ENCODE peak calls at places on chromosomes 6 and 20, in four cellular contexts. K is stomach, A is esophagus muscularis mucosa, T is HepG2. D is an unnamed sample.

GRCh38 chr6:41559655-41560439 is 13.7 kb downstream of the FOXP4 start:
- DNase-seq in K (no peak), A (no peak), T (no peak), D (no peak)

GRCh38 chr6:130178692-130179091 is 44.1 kb downstream of the SAMD3 start:
- DNase-seq in K (no peak), A (no peak), T (peak), D (no peak)

GRCh38 chr20:60240986-60241385 is 282.8 kb downstream of the CDH26 start:
- DNase-seq in K (no peak), A (no peak), T (no peak), D (no peak)

GRCh38 chr6:159152014-159152413 is 17.2 kb upstream of the FNDC1 start:
- DNase-seq in K (no peak), A (no peak), T (no peak), D (no peak)

GRCh38 chr6:6543181-6543879 is 45.2 kb upstream of the LY86 start:
- DNase-seq in K (no peak), A (no peak), T (no peak), D (no peak)

GRCh38 chr20:17759449-17759848 is 59.7 kb downstream of the BANF2 start:
- DNase-seq in K (no peak), A (no peak), T (no peak), D (no peak)

GRCh38 chr6:44257007-44257752 is at the start of gene SLC35B2:
- DNase-seq in K (peak), A (no peak), T (peak), D (peak)

GRCh38 chr20:60073086-60073485 is 114.9 kb downstream of the CDH26 start:
- DNase-seq in K (no peak), A (no peak), T (no peak), D (no peak)

GRCh38 chr20:35181731-35182130 is 9.9 kb downstream of the PROCR start:
- DNase-seq in K (no peak), A (no peak), T (no peak), D (no peak)

GRCh38 chr20:37343212-37343993 is 2.5 kb upstream of the SRC start:
- DNase-seq in K (peak), A (no peak), T (peak), D (no peak)

GRCh38 chr20:37345339-37346231 is at the start of gene SRC:
- DNase-seq in K (peak), A (peak), T (peak), D (peak)

GRCh38 chr20:37346232-37346525 is 239 bp downstream of the SRC start:
- DNase-seq in K (no peak), A (no peak), T (no peak), D (no peak)

GRCh38 chr20:37343994-37344355 is 2.0 kb upstream of the SRC start:
- DNase-seq in K (no peak), A (no peak), T (no peak), D (no peak)

DNA sequence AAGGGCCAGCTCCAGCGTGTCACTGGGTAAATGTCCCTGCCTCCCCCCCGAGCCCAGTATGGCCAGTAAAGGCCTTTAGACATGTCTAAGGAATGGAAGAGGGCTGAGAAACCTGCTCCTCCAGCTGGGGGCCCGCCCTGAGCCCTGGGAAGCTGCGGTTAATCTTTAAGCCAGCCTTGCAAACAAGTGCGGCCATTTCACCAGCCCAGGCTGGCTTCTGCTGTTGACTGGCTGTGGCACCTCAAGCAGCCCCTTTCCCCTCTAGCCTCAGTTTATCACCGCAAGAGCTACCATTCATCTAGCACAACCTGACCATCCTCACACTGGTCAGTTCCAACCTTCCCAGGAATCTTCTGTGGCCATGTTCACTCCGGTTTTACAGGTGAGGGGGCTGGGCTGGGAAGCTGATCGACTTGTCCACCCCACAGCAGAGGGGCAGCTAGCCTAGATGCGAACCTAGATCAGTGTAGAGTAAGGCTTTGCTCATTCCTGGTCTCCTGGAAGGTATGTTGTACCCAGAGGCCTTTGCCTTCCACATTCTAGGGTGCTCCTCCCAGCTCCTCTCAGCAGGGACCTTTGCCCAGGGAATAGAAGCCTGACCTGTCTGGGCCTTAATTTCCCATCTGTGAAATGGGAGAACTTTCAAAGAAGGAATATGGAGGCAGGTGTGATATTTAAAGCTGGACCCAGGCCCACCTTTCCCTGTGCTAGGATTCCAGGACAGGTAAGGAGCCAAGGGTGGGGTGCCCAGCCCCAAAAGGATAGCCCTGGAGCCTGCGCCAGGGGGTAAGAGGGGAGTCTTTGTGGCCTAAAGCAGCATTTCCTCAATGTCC is 1.2 kb upstream of the SRC start:
- DNase-seq in K (peak), A (no peak), T (peak), D (peak)
- TF ChIP-seq POLR2AphosphoS5 in K (peak), A (no peak), T (peak), D (no peak)

GRCh38 chr6:20655317-20655716 is 121.1 kb downstream of the CDKAL1 start:
- DNase-seq in K (no peak), A (no peak), T (no peak), D (no peak)
- H3K27ac ChIP-seq in K (no peak), A (no peak), T (no peak), D (no peak)

GRCh38 chr20:25314497-25315417 is 66.9 kb downstream of the PYGB start:
- DNase-seq in K (peak), A (no peak), T (no peak), D (peak)
- TF ChIP-seq EP300 in K (no peak), A (no peak), T (no peak), D (no peak)

GRCh38 chr6:4066029-4066755 is 12.7 kb downstream of the FAM217A start:
- DNase-seq in K (no peak), A (no peak), T (peak), D (no peak)
- TF ChIP-seq POLR2AphosphoS5 in K (no peak), A (no peak), T (peak), D (no peak)

GRCh38 chr20:10507052-10507451 is 71.9 kb downstream of the SLX4IP start:
- DNase-seq in K (no peak), A (no peak), T (no peak), D (no peak)

GRCh38 chr20:10509411-10509810 is 74.3 kb downstream of the SLX4IP start:
- DNase-seq in K (no peak), A (no peak), T (no peak), D (no peak)

GRCh38 chr20:10508060-10508459 is 73.0 kb downstream of the SLX4IP start:
- DNase-seq in K (no peak), A (no peak), T (no peak), D (no peak)

GRCh38 chr20:10510216-10510615 is 75.1 kb downstream of the SLX4IP start:
- DNase-seq in K (no peak), A (no peak), T (no peak), D (no peak)

DNA sequence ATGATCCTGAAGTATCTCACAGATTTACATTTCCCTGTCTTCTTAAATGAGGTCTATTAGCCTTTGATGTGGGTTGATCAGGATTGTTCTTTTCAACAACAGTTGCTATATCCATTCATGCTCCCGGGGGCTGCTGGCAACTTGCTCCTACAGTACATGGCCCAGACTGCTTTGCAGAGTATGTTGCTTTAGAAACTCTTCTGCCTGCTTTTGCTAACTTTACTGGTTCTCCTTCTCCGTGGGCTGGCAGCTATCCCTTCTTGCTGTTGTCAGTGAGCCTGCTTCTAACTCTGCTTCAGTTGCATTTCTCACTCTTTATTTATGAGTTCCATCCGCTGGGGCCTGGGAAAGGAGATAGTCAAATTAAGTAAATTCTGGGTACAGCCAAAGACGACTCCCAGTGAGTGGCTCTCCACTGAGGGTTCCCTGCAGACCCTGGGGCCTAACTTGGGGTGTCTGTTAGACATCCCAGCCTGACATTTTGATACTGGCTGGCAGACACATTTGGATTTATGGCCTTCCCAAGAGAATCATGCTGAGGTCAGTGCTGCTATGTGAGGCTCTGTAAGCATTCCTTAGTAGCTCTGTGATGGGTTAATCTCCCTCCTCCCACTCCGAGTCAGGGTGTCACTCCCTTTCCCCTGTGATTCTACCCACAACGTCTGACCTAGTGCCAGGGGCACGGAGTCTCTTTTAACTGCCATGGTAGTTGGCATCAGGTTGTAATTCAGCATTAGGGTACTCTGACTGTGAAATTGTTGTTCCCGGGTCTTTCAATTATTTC is 73.6 kb downstream of the SLX4IP start:
- DNase-seq in K (no peak), A (no peak), T (no peak), D (no peak)
- H3K27ac ChIP-seq in K (peak), A (peak), T (no peak), D (peak)

GRCh38 chr6:125293587-125293986 is 8.2 kb downstream of the HDDC2 start:
- DNase-seq in K (no peak), A (no peak), T (no peak), D (no peak)
- TF ChIP-seq EP300 in K (no peak), A (no peak), T (no peak), D (no peak)